ENCODE peak calls at places on chromosomes 7 and 10, in four cellular contexts. B is hypothalamus, Y is posterior vena cava, K is left ventricle myocardium inferior. E is an unnamed sample.

GRCh38 chr10:125994601-125995000 is 98.2 kb downstream of the FANK1 start:
- DNase-seq in B (no peak), Y (no peak), K (no peak), E (no peak)

GRCh38 chr7:92758796-92759431 is 77.5 kb downstream of the CDK6 start:
- DNase-seq in B (no peak), Y (no peak), K (no peak), E (no peak)

GRCh38 chr10:72007246-72007892 is 43.2 kb downstream of the CHST3 start:
- DNase-seq in B (no peak), Y (peak), K (peak), E (no peak)

GRCh38 chr10:100807241-100808050 is 62.1 kb downstream of the PAX2 start:
- DNase-seq in B (no peak), Y (peak), K (no peak), E (no peak)

GRCh38 chr7:76300210-76300731 is 2.2 kb upstream of the HSPB1 start:
- DNase-seq in B (no peak), Y (no peak), K (no peak), E (no peak)

GRCh38 chr7:68185641-68186040 is 1189.0 kb downstream of the TYW1 start:
- DNase-seq in B (no peak), Y (no peak), K (no peak), E (no peak)

GRCh38 chr10:47136866-47137265 is 163.1 kb upstream of the GDF10 start:
- DNase-seq in B (no peak), Y (no peak), K (no peak), E (no peak)

GRCh38 chr10:120034236-120034635 is 141.7 kb downstream of the SEC23IP start:
- DNase-seq in B (no peak), Y (no peak), K (no peak), E (no peak)

GRCh38 chr7:102320181-102320580 is 33.5 kb downstream of the SH2B2 start:
- DNase-seq in B (no peak), Y (no peak), K (no peak), E (no peak)

GRCh38 chr7:139570119-139570518 is 46.6 kb downstream of the CLEC2L start:
- DNase-seq in B (peak), Y (no peak), K (no peak), E (peak)

GRCh38 chr10:57964371-57964770 is 303.3 kb downstream of the IPMK start:
- DNase-seq in B (peak), Y (no peak), K (peak), E (peak)

GRCh38 chr7:138556771-138557484 is 96.9 kb downstream of the TRIM24 start:
- DNase-seq in B (no peak), Y (no peak), K (no peak), E (no peak)

GRCh38 chr10:34280599-34281374 is 534.3 kb downstream of the PARD3 start:
- DNase-seq in B (no peak), Y (no peak), K (no peak), E (no peak)

GRCh38 chr10:81722405-81722804 is 152.6 kb upstream of the NRG3 start:
- DNase-seq in B (no peak), Y (no peak), K (no peak), E (no peak)

E was measured in caudate nucleus.